ENCODE peak calls at places on chromosomes 7 and 10, in four cellular contexts. F is GM10248, R is fibroblast of pulmonary artery, J is cardiac muscle cell. Q is an unnamed sample.
A peak's percentile ranks its signal among the peaks of the same experiment; 100 is the strongest.

GRCh38 chr7:42805601-42806000 is 106.3 kb downstream of the C7orf25 start:
- DNase-seq in J (no peak), F (no peak), R (no peak), Q (no peak)

GRCh38 chr7:128236924-128237586 is 4.0 kb upstream of the LEP start:
- DNase-seq in F (no peak), J (peak; percentile 79), R (peak; percentile 68), Q (no peak)

GRCh38 chr10:13722747-13723657 is 136.2 kb downstream of the PRPF18 start:
- DNase-seq in F (peak; percentile 39), R (peak; percentile 43), J (no peak), Q (no peak)

GRCh38 chr7:45138433-45139267 is 18.9 kb upstream of the RAMP3 start:
- DNase-seq in J (no peak), R (no peak), F (no peak), Q (no peak)

GRCh38 chr10:77334501-77334900 is 303.1 kb downstream of the KCNMA1 start:
- DNase-seq in F (no peak), J (no peak), R (no peak), Q (no peak)

GRCh38 chr10:19588608-19589007 is 227.6 kb upstream of the PLXDC2 start:
- DNase-seq in R (no peak), J (no peak), F (no peak), Q (no peak)

GRCh38 chr7:30846378-30846777 is 65.3 kb upstream of the AQP1 start:
- DNase-seq in R (no peak), J (no peak), F (no peak), Q (no peak)

GRCh38 chr7:23349484-23350157 is 50.5 kb downstream of the MALSU1 start:
- DNase-seq in J (peak; percentile 66), F (no peak), R (peak; percentile 58), Q (no peak)

GRCh38 chr7:81410471-81411117 is 359.3 kb downstream of the HGF start:
- DNase-seq in R (no peak), F (no peak), J (no peak), Q (no peak)

GRCh38 chr7:151830121-151830815 is 46.6 kb downstream of the PRKAG2 start:
- DNase-seq in F (no peak), J (no peak), R (no peak), Q (no peak)

GRCh38 chr10:86972613-86973380 is 4.5 kb downstream of the ADIRF start:
- DNase-seq in R (no peak), F (no peak), J (no peak), Q (peak; percentile 78)

GRCh38 chr10:13792011-13792410 is 205.2 kb downstream of the PRPF18 start:
- DNase-seq in J (no peak), F (no peak), R (no peak), Q (no peak)

GRCh38 chr7:46533946-46534345 is 612.9 kb upstream of the IGFBP3 start:
- DNase-seq in R (no peak), J (no peak), F (no peak), Q (no peak)

GRCh38 chr10:111323567-111323966 is 246.7 kb downstream of the ADRA2A start:
- DNase-seq in R (no peak), J (no peak), F (no peak), Q (no peak)

GRCh38 chr10:99522078-99522479 is 10.7 kb upstream of the NKX2-3 start:
- DNase-seq in F (no peak), R (no peak), J (no peak), Q (no peak)

GRCh38 chr10:21364196-21365114 is 161.0 kb downstream of the SKIDA1 start:
- DNase-seq in F (no peak), J (peak; percentile 77), R (peak; percentile 86), Q (no peak)

GRCh38 chr7:120554960-120555571 is 282.1 kb downstream of the KCND2 start:
- DNase-seq in F (peak; percentile 27), R (peak; percentile 72), J (peak; percentile 78), Q (no peak)

GRCh38 chr7:12719978-12720377 is 32.5 kb downstream of the ARL4A start:
- DNase-seq in F (no peak), R (peak; percentile 66), J (peak; percentile 60), Q (no peak)

GRCh38 chr7:82740246-82740848 is 296.8 kb upstream of the CACNA2D1 start:
- DNase-seq in R (peak; percentile 72), J (peak; percentile 76), F (no peak), Q (no peak)

GRCh38 chr10:62244785-62245595 is 23.7 kb downstream of the RTKN2 start:
- DNase-seq in R (peak; percentile 89), J (peak; percentile 86), F (peak; percentile 29), Q (no peak)

GRCh38 chr10:100848770-100849169 is 64.0 kb upstream of the SLF2 start:
- DNase-seq in F (no peak), R (no peak), J (no peak), Q (no peak)

GRCh38 chr7:151233111-151233701 is 923 bp downstream of the CHPF2 start:
- DNase-seq in R (peak; percentile 84), F (peak; percentile 69), J (peak; percentile 79), Q (no peak)

GRCh38 chr10:49056356-49056755 is 59.0 kb downstream of the VSTM4 start:
- DNase-seq in F (no peak), J (no peak), R (no peak), Q (peak; percentile 74)

DNA sequence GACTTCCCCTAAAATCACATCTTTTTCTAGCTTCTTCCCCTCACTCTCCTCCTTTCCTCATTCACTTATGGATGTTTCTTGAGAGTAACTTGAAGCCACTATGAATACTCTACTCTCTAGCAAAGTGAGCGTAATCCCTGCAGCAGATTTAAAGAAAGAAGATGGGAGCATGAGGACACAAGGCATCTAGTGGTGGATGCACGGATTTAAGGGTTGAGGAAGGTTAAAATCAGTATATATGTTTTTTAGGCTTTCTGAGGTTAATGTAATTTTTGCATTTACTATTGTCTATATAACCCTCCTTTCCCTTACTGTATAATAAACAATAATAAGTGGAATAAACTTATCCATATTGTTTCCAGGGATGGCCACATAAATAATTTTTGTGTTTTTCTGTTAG is 495.2 kb upstream of the TPK1 start:
- DNase-seq in J (no peak), R (no peak), F (no peak), Q (no peak)
- TF ChIP-seq CTCF in J (no peak), R (no peak), F (no peak), Q (no peak)

DNA sequence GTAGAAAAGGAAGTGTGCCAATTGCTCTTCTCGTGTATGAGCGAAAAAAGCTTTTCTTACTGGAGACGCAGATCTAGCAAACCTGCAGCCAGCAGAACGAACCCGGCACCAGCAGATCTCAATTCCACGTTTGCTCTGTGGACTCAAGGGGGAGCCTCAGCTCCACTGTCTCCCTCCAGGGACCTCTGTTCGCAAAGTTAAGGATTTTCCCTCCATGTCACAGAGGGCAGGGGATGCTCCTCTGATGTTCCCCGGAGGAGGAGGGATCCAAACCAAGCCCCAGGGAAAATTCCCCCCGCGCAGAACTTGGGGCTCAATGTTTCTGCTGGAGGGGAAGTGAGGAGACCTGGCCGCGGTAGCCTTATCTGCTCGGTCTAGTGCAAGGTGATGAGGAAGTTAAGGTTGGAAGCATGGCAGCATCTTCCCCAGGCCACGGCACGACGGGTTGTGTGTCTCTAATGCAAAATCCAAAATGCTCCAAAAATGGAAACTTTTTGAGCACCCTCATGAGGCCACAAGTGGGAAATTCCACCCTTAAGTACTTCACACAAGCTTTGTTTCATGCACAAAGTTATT is 9.0 kb downstream of the IQCE start:
- DNase-seq in F (peak; percentile 47), R (peak; percentile 57), J (peak; percentile 55), Q (no peak)
- TF ChIP-seq CTCF in F (peak; percentile 55), R (peak; percentile 64), J (peak; percentile 58), Q (no peak)

GRCh38 chr10:119917777-119918176 is 25.2 kb downstream of the SEC23IP start:
- DNase-seq in R (peak; percentile 29), J (no peak), F (no peak), Q (no peak)
- TF ChIP-seq CTCF in R (no peak), J (no peak), F (no peak), Q (no peak)

GRCh38 chr10:5589071-5589962 is 64.6 kb downstream of the CALML3 start:
- DNase-seq in J (peak; percentile 24), F (no peak), R (no peak), Q (no peak)

GRCh38 chr10:5590816-5591215 is 66.1 kb downstream of the CALML3 start:
- DNase-seq in J (no peak), F (no peak), R (no peak), Q (no peak)

GRCh38 chr10:5588603-5589002 is 63.8 kb downstream of the CALML3 start:
- DNase-seq in F (no peak), R (no peak), J (no peak), Q (no peak)

GRCh38 chr10:5591336-5591824 is 66.6 kb downstream of the CALML3 start:
- DNase-seq in R (no peak), F (no peak), J (no peak), Q (no peak)

GRCh38 chr10:5589963-5590511 is 65.3 kb downstream of the CALML3 start:
- DNase-seq in R (peak; percentile 39), J (peak; percentile 58), F (no peak), Q (no peak)
- TF ChIP-seq CTCF in R (peak; percentile 27), J (peak; percentile 39), F (no peak), Q (no peak)

GRCh38 chr10:5303504-5303903 is 61.3 kb upstream of the UCN3 start:
- DNase-seq in J (no peak), R (no peak), F (no peak), Q (no peak)

GRCh38 chr10:5310914-5311313 is 53.9 kb upstream of the UCN3 start:
- DNase-seq in R (no peak), J (no peak), F (no peak), Q (no peak)

GRCh38 chr10:5299950-5300349 is 64.8 kb upstream of the UCN3 start:
- DNase-seq in F (no peak), J (no peak), R (no peak), Q (no peak)

GRCh38 chr10:5305374-5305773 is 59.4 kb upstream of the UCN3 start:
- DNase-seq in F (no peak), J (peak; percentile 51), R (no peak), Q (no peak)
- TF ChIP-seq CTCF in F (no peak), J (peak; percentile 35), R (peak; percentile 8), Q (no peak)

GRCh38 chr10:89207181-89207800 is at the start of gene CH25H:
- DNase-seq in R (peak; percentile 78), J (peak; percentile 81), F (peak; percentile 36), Q (peak; percentile 90)
- TF ChIP-seq CTCF in R (no peak), J (no peak), F (no peak), Q (no peak)

DNA sequence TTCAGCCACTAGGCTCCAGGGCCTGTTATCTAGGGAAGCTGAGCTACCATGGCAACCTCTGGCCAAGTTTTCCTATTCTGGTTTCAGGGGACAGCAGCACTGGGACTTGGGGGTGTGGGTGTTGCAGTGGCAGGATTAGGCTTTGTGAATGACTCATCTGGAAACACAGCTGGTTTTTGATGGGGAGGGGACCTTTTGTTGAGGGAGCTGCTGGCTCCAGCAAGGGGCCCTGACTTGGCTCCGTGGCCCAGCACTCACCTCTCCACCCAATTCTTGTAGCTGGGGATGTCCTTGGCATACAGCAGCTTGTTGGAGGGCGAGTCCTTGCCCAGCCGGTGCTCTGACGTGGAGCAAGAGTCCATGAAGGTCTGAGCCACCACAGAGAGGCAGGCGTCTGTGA is 435.9 kb downstream of the PLXNA4 start:
- DNase-seq in F (no peak), J (peak; percentile 5), R (no peak), Q (no peak)
- TF ChIP-seq CTCF in F (no peak), J (no peak), R (no peak), Q (no peak)

Q was measured in suprapubic skin.